ENCODE peak calls at places on chromosomes 1 and 21, in six cellular contexts. F is GM23248, Q is neural progenitor cell, T is K562, Y is PC-9, C is endothelial cell of umbilical vein. D is an unnamed sample.

GRCh38 chr1:108686609-108687313 is 5.3 kb upstream of the PRPF38B start:
- DNase-seq in Y (no peak), C (no peak), F (peak; percentile 45), T (no peak), Q (no peak), D (no peak)

GRCh38 chr1:1889090-1889750 is 1.7 kb downstream of the GNB1 start:
- DNase-seq in Q (peak; percentile 16), T (no peak), C (peak; percentile 23), Y (no peak), F (peak; percentile 58), D (no peak)

GRCh38 chr1:81549588-81550127 is 251.1 kb upstream of the ADGRL2 start:
- DNase-seq in T (no peak), C (peak; percentile 77), Q (peak; percentile 52), Y (peak; percentile 69), F (peak; percentile 67), D (no peak)

GRCh38 chr21:44051462-44051941 is 39.4 kb downstream of the TRAPPC10 start:
- DNase-seq in C (no peak), Y (no peak), Q (no peak), F (no peak), T (no peak), D (no peak)

GRCh38 chr1:145750444-145750843 is 31.1 kb downstream of the CD160 start:
- DNase-seq in C (no peak), T (no peak), Y (no peak), F (no peak), Q (no peak), D (no peak)

GRCh38 chr1:20398744-20399143 is 87.3 kb downstream of the CAMK2N1 start:
- DNase-seq in T (no peak), F (no peak), Q (no peak), C (no peak), Y (no peak), D (peak; percentile 16)

GRCh38 chr1:172351761-172352161 is 68.7 kb upstream of the C1orf105 start:
- DNase-seq in Y (peak; percentile 82), C (peak; percentile 67), Q (no peak), T (no peak), F (peak; percentile 53), D (no peak)

GRCh38 chr1:68917456-68917855 is 420.6 kb upstream of the DEPDC1 start:
- DNase-seq in Q (no peak), F (no peak), C (no peak), T (no peak), Y (no peak), D (no peak)

GRCh38 chr1:46691997-46692790 is 20.5 kb downstream of the TEX38 start:
- DNase-seq in F (peak; percentile 21), Y (no peak), Q (no peak), C (no peak), T (no peak), D (no peak)

GRCh38 chr1:93824869-93825268 is 54.1 kb downstream of the DNTTIP2 start:
- DNase-seq in Y (no peak), C (peak; percentile 42), T (no peak), F (no peak), Q (no peak), D (no peak)

GRCh38 chr1:103336376-103336775 is 189.1 kb upstream of the RNPC3 start:
- DNase-seq in F (no peak), Y (no peak), Q (no peak), C (no peak), T (no peak), D (no peak)

GRCh38 chr1:220750126-220750525 is 2.0 kb downstream of the MTARC2 start:
- DNase-seq in C (peak; percentile 16), Y (no peak), F (no peak), T (no peak), Q (no peak), D (no peak)

GRCh38 chr21:44592446-44593365 is at the start of gene KRTAP10-6:
- DNase-seq in Q (no peak), C (no peak), F (no peak), T (no peak), Y (no peak), D (peak; percentile 35)

GRCh38 chr1:172960454-172961208 is 90.1 kb downstream of the TNFSF18 start:
- DNase-seq in Y (no peak), T (peak; percentile 17), C (no peak), Q (no peak), F (peak; percentile 54), D (no peak)

GRCh38 chr1:111142358-111142975 is 2.4 kb downstream of the CEPT1 start:
- DNase-seq in Y (no peak), T (peak; percentile 26), Q (peak; percentile 13), F (no peak), C (no peak), D (no peak)

GRCh38 chr21:23963454-23963853 is 1643.8 kb downstream of the MRPL39 start:
- DNase-seq in Q (no peak), C (peak; percentile 10), T (no peak), Y (no peak), F (no peak), D (no peak)

GRCh38 chr1:70528591-70529333 is 117.7 kb downstream of the CTH start:
- DNase-seq in Y (no peak), F (peak; percentile 59), C (peak; percentile 26), T (peak; percentile 62), Q (peak; percentile 75), D (peak; percentile 69)

GRCh38 chr1:231702804-231703203 is 76.2 kb downstream of the DISC1 start:
- DNase-seq in C (no peak), Y (peak; percentile 47), T (no peak), Q (no peak), F (peak; percentile 30), D (no peak)

GRCh38 chr1:22387888-22388564 is 63.6 kb upstream of the ZBTB40 start:
- DNase-seq in F (peak; percentile 89), C (no peak), T (no peak), Q (no peak), Y (no peak), D (no peak)

GRCh38 chr21:45284456-45284741 is 3.3 kb downstream of the POFUT2 start:
- DNase-seq in F (no peak), C (no peak), Q (no peak), T (no peak), Y (no peak), D (no peak)

GRCh38 chr1:63073530-63074306 is 248.6 kb upstream of the FOXD3 start:
- DNase-seq in F (peak; percentile 20), Y (no peak), T (no peak), C (no peak), Q (peak; percentile 39), D (peak; percentile 48)

GRCh38 chr1:171103862-171104261 is 13.2 kb downstream of the FMO3 start:
- DNase-seq in C (no peak), T (no peak), Y (no peak), Q (no peak), F (no peak), D (no peak)

GRCh38 chr1:228007801-228008341 is 1.1 kb downstream of the WNT3A start:
- DNase-seq in Y (no peak), C (no peak), F (no peak), Q (no peak), T (no peak), D (no peak)

GRCh38 chr1:6975371-6975770 is 190.1 kb downstream of the CAMTA1 start:
- DNase-seq in Y (no peak), C (no peak), Q (no peak), T (no peak), F (no peak), D (no peak)

GRCh38 chr21:14864211-14865021 is 200.4 kb downstream of the NRIP1 start:
- DNase-seq in Y (no peak), F (peak; percentile 81), T (peak; percentile 57), Q (peak; percentile 69), C (peak; percentile 67), D (peak; percentile 74)

GRCh38 chr1:63642901-63643300 is 49.7 kb downstream of the PGM1 start:
- DNase-seq in Y (no peak), Q (no peak), C (no peak), F (no peak), T (no peak), D (no peak)

GRCh38 chr1:205350626-205351235 is 6.0 kb downstream of the KLHDC8A start:
- DNase-seq in Q (peak; percentile 66), C (no peak), Y (no peak), T (no peak), F (no peak), D (peak; percentile 76)
- H2AFZ ChIP-seq in Q (no peak overlapping the region), C (no peak overlapping the region), Y (no peak overlapping the region), T (no peak overlapping the region), F (no peak overlapping the region), D (no peak overlapping the region)

DNA sequence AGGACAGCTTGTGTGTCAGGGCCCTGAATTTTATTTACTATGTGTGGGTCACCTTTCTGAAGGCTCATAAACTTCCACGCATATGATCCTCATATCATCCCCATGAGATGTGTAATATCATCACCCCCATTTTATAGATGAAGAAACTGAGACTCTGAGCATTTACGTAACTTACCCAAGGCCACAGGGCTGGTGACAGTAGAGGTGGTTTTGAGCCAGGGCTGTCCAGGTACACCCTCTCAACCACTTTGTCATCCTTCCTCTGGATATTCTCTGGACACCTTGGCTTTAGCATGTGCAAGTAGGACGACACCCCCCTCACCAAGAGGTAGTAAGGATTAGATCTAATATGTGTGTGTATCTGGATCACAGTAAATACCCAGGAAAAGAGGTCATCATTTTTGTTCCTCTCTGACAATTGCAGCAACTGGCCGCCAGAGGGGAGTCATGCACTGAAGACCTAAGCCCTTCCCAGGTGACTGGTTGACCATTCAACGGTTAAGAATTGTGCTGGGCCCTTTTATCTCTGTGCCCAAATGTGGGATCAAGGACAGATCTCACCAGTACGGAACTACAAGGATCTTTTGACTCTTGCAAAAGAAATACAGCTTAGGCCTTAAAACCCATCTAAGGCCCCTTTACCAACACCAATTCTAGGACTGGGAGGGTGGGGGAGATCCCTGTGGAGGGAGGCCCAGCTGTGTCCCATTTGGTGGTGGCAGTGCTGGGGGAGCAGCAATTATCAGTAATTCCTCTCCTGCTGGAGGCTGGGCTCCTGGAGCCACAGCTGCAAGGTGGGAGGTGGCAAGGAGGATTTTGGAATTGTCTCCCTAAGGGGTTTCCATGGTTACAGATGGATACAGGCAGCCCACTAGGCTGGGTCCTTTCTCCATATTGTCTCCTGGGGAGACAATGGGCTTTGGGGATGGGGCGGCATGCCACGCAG is 13.7 kb upstream of the E2F2 start:
- DNase-seq in C (peak; percentile 77), F (peak; percentile 87), T (peak; percentile 80), Y (peak; percentile 53), Q (peak; percentile 92), D (peak; percentile 81)
- H2AFZ ChIP-seq in C (no peak overlapping the region), F (peak overlapping the region; percentile 27), T (peak overlapping the region; percentile 50), Y (no peak overlapping the region), Q (peak overlapping the region; percentile 30), D (no peak overlapping the region)

GRCh38 chr21:40881767-40882166 is 34.8 kb upstream of the DSCAM start:
- DNase-seq in Y (no peak), T (no peak), F (no peak), C (no peak), Q (no peak), D (no peak)

GRCh38 chr21:40886006-40886405 is 39.0 kb upstream of the DSCAM start:
- DNase-seq in F (no peak), Y (no peak), Q (no peak), T (no peak), C (no peak), D (no peak)

DNA sequence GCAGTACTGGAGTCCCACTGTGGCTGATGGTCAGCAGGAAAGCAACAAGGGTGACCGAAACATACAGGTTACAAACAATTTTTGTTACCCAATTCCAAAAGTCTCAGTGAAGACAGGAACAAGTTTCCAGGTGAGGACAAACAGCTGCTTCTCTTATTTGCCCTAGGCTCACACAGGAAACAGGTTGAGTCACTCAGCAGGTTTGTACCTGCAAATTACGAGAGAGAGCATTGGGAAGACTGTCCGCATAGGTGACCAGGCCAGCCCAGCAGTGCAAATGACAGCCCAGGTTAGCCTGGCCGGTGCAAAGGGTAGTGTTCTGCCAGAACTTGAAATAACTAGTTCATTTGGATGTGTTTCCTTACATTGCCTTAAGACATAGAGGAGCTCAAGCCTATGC is 40.0 kb upstream of the DSCAM start:
- DNase-seq in F (no peak), Q (no peak), T (no peak), C (no peak), Y (no peak), D (no peak)
- H2AFZ ChIP-seq in F (no peak overlapping the region), Q (no peak overlapping the region), T (no peak overlapping the region), C (no peak overlapping the region), Y (no peak overlapping the region), D (no peak overlapping the region)

GRCh38 chr1:168348146-168348709 is 67.6 kb downstream of the TBX19 start:
- DNase-seq in C (peak; percentile 4), T (peak; percentile 49), F (no peak), Q (no peak), Y (no peak), D (no peak)
- H2AFZ ChIP-seq in C (peak overlapping the region; percentile 68), T (peak overlapping the region; percentile 87), F (no peak overlapping the region), Q (no peak overlapping the region), Y (peak overlapping the region; percentile 93), D (no peak overlapping the region)